ENCODE peak calls at places on chromosomes 4 and X, in six cellular contexts. B is OCI-LY7, H is ovary, L is sigmoid colon, G is GM23248, E is cardiac muscle cell. V is an unnamed sample. For H3K4me1, the result is how much of the 10 kb centered on the place peaks cover.

GRCh38 chr4:17736484-17736883 is 44.9 kb downstream of the FAM184B start:
- DNase-seq in B (no peak), H (no peak), L (no peak), G (no peak), E (no peak), V (no peak)

GRCh38 chrX:109902665-109903064 is 100.2 kb upstream of the TMEM164 start:
- DNase-seq in B (no peak), H (no peak), L (no peak), G (peak), E (peak), V (no peak)

GRCh38 chrX:104565791-104566687 is at the start of gene IL1RAPL2:
- DNase-seq in B (no peak), H (no peak), L (no peak), G (peak), E (peak), V (no peak)

GRCh38 chrX:110381216-110381615 is 22.6 kb downstream of the RTL9 start:
- DNase-seq in B (no peak), H (no peak), L (no peak), G (peak), E (peak), V (no peak)

GRCh38 chr4:38387819-38388218 is 276.2 kb upstream of the KLF3 start:
- DNase-seq in B (no peak), H (no peak), L (no peak), G (no peak), E (peak), V (no peak)

GRCh38 chr4:10971800-10972398 is 287.3 kb upstream of the CLNK start:
- DNase-seq in B (no peak), H (no peak), L (no peak), G (no peak), E (no peak), V (no peak)

GRCh38 chrX:31551913-31552312 is 480.1 kb upstream of the FTHL17 start:
- DNase-seq in B (no peak), H (no peak), L (no peak), G (no peak), E (no peak), V (no peak)

GRCh38 chrX:68693481-68694410 is 46.3 kb downstream of the STARD8 start:
- DNase-seq in B (no peak), H (peak), L (peak), G (peak), E (peak), V (peak)

DNA sequence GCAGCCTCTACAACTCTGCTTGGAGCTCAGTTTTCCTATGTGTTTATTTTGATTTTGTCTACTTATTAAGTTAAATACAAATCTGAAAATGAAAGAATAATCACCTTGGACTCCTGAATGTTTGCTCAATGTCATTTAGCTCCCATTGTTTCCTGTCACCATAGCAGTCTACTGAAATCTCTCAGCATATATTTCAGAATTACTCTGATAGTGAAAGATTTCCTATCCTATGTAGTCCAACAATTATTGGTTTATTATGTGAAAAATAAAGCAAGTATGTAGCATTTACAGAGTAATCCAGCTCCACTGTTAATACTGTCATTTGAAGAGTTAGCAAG is 168.4 kb downstream of the CBR4 start:
- DNase-seq in B (no peak), H (no peak), L (no peak), G (no peak), E (no peak), V (no peak)
- H3K4me1 ChIP-seq in B (under half), H (under half), L (half or more), G (under half), E (under half), V (under half)

GRCh38 chrX:13933352-13933751 is 96.3 kb downstream of the GEMIN8 start:
- DNase-seq in B (no peak), H (no peak), L (no peak), G (no peak), E (no peak), V (no peak)
- H3K4me1 ChIP-seq in B (under half), H (under half), L (under half), G (under half), E (under half), V (under half)

GRCh38 chrX:71102292-71102691 is 4.2 kb downstream of the CXorf65 start:
- DNase-seq in B (no peak), H (no peak), L (no peak), G (no peak), E (no peak), V (no peak)
- H3K4me1 ChIP-seq in B (under half), H (under half), L (under half), G (under half), E (under half), V (under half)

DNA sequence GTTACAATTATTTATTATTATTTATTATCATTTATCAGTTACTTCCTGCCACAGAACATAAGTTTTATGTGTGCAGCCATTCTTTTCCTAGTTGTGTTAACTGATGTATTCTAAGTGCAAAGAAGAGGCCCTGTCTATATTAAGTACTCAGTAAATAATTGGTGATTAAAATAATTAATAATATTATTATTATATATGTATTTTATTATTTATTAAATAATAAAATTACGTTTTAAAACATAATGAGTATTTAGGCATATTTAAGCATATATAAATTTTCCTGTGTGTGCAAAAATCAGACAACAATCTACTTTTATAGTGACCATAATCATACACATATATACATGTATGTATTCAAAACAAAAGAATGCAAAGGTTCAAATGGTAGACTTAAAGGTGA is 1871.6 kb upstream of the IGFBP7 start:
- DNase-seq in B (no peak), H (no peak), L (no peak), G (no peak), E (no peak), V (no peak)
- H3K4me1 ChIP-seq in B (under half), H (under half), L (under half), G (under half), E (under half), V (under half)

GRCh38 chr4:3483471-3483921 is 20.4 kb downstream of the DOK7 start:
- DNase-seq in B (no peak), H (no peak), L (no peak), G (peak), E (no peak), V (peak)
- H3K4me1 ChIP-seq in B (under half), H (under half), L (under half), G (under half), E (under half), V (under half)

DNA sequence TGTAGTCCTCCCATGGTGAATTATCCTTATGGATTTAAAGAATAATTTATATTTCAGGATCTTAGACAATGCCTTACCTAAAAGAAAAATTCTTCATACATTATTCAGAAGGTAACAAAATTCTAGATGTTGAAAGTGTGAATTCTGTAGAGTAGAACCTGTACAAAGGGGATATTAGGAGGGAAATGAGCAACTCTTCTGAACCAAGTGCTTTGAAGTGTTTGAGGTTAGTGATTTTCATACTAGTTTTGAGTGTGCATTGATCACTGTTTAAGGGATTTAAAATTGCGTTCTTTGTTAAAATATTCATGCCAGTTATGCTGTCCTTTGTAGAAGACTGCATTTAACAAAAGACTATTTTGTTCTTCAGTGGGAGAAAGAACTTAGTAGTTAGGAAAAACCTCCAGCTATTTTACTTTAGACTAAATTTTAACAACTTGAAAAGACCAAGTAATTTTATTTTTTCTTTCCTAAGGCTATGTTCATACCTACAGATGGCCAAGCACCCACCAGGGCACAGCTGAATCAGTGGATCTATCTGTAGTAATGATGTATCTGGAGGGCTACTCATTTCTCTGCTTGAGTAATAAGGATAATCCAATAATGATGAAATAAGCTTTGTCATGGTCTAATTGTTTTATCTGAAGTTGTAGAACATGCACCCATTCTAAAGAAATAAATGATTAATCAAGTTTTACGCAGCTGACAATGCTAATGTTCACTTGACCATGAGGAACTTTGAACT is 134.3 kb upstream of the RPS6KA6 start:
- DNase-seq in B (no peak), H (no peak), L (no peak), G (no peak), E (no peak), V (no peak)
- H3K4me1 ChIP-seq in B (under half), H (under half), L (under half), G (under half), E (under half), V (under half)

GRCh38 chr4:15682340-15682725 is 706 bp downstream of the FAM200B start:
- DNase-seq in B (no peak), H (no peak), L (no peak), G (peak), E (peak), V (no peak)

GRCh38 chr4:15681067-15681371 is 608 bp upstream of the FAM200B start:
- DNase-seq in B (no peak), H (no peak), L (no peak), G (no peak), E (no peak), V (no peak)

GRCh38 chr4:15681372-15682339 is at the start of gene FAM200B:
- DNase-seq in B (peak), H (peak), L (peak), G (peak), E (peak), V (peak)

GRCh38 chr4:15684498-15684897 is 2.9 kb downstream of the FAM200B start:
- DNase-seq in B (no peak), H (no peak), L (no peak), G (no peak), E (no peak), V (no peak)

GRCh38 chr4:15682790-15683495 is 1.3 kb downstream of the FAM200B start:
- DNase-seq in B (no peak), H (no peak), L (no peak), G (no peak), E (peak), V (no peak)
- H3K4me1 ChIP-seq in B (under half), H (under half), L (under half), G (under half), E (under half), V (under half)

V was measured in left lung.